ENCODE peak calls at places on chromosomes 11 and 22, in five cellular contexts. Y is effector memory CD4-positive, alpha-beta T cell; I is vagina; Z is lower leg skin; O is esophagus muscularis mucosa. X is an unnamed sample.

GRCh38 chr11:67644042-67644441 is 4.5 kb upstream of the TBX10 start:
- DNase-seq in Y (no peak), I (no peak), Z (peak), O (no peak), X (no peak)

GRCh38 chr22:21866821-21867527 is 471 bp downstream of the MAPK1 start:
- DNase-seq in Y (no peak), I (no peak), Z (peak), O (no peak), X (no peak)

GRCh38 chr11:16418698-16419097 is 62.4 kb upstream of the SOX6 start:
- DNase-seq in Y (no peak), I (no peak), Z (no peak), O (no peak), X (no peak)

GRCh38 chr11:87604350-87604749 is 566.6 kb downstream of the TMEM135 start:
- DNase-seq in Y (no peak), I (no peak), Z (no peak), O (no peak), X (no peak)

GRCh38 chr22:44845191-44845590 is 92.8 kb downstream of the ARHGAP8 start:
- DNase-seq in Y (no peak), I (no peak), Z (no peak), O (no peak), X (no peak)

GRCh38 chr11:30889116-30889765 is 303.1 kb upstream of the MPPED2 start:
- DNase-seq in Y (no peak), I (no peak), Z (no peak), O (no peak), X (no peak)

GRCh38 chr11:74702383-74703007 is 28.7 kb downstream of the CHRDL2 start:
- DNase-seq in Y (peak), I (no peak), Z (no peak), O (no peak), X (no peak)

GRCh38 chr11:130580372-130580771 is 131.9 kb downstream of the ADAMTS15 start:
- DNase-seq in Y (no peak), I (no peak), Z (no peak), O (peak), X (no peak)

GRCh38 chr11:112776834-112777793 is 184.1 kb upstream of the NCAM1 start:
- DNase-seq in Y (no peak), I (no peak), Z (no peak), O (no peak), X (no peak)

GRCh38 chr11:84817998-84818397 is 809.1 kb downstream of the DLG2 start:
- DNase-seq in Y (no peak), I (no peak), Z (no peak), O (no peak), X (no peak)

GRCh38 chr11:114080769-114081168 is 21.3 kb downstream of the ZBTB16 start:
- DNase-seq in Y (no peak), I (no peak), Z (peak), O (no peak), X (no peak)

GRCh38 chr11:44754876-44755552 is 28.3 kb downstream of the TSPAN18 start:
- DNase-seq in Y (no peak), I (no peak), Z (peak), O (no peak), X (no peak)

GRCh38 chr11:81007046-81007445 is 1566.2 kb upstream of the TENM4 start:
- DNase-seq in Y (no peak), I (no peak), Z (no peak), O (no peak), X (no peak)

GRCh38 chr11:132126973-132127900 is 756.8 kb downstream of the NTM start:
- DNase-seq in Y (no peak), I (no peak), Z (no peak), O (no peak), X (no peak)

GRCh38 chr11:123137496-123138270 is 57.4 kb downstream of the CLMP start:
- DNase-seq in Y (no peak), I (no peak), Z (peak), O (no peak), X (no peak)

GRCh38 chr22:17143826-17144225 is 15.3 kb downstream of the HDHD5 start:
- DNase-seq in Y (no peak), I (no peak), Z (peak), O (no peak), X (no peak)

GRCh38 chr11:1258401-1259075 is 35.7 kb downstream of the MUC5B start:
- DNase-seq in Y (no peak), I (no peak), Z (no peak), O (no peak), X (no peak)

GRCh38 chr22:46777609-46777970 is 15.1 kb downstream of the TBC1D22A start:
- DNase-seq in Y (no peak), I (no peak), Z (no peak), O (no peak), X (no peak)
- H3K4me3 ChIP-seq in Y (no peak), I (no peak), Z (no peak), O (no peak), X (no peak)

GRCh38 chr22:42958937-42959336 is 56.0 kb downstream of the PACSIN2 start:
- DNase-seq in Y (no peak), I (no peak), Z (no peak), O (no peak), X (no peak)
- H3K4me3 ChIP-seq in Y (no peak), I (no peak), Z (no peak), O (peak), X (peak)

GRCh38 chr11:35144103-35144741 is 5.3 kb downstream of the CD44 start:
- DNase-seq in Y (peak), I (no peak), Z (no peak), O (no peak), X (no peak)

GRCh38 chr11:35146074-35146521 is 7.1 kb downstream of the CD44 start:
- DNase-seq in Y (peak), I (no peak), Z (no peak), O (no peak), X (no peak)

GRCh38 chr11:35146711-35147110 is 7.7 kb downstream of the CD44 start:
- DNase-seq in Y (no peak), I (no peak), Z (no peak), O (no peak), X (no peak)

GRCh38 chr11:35144811-35145210 is 5.8 kb downstream of the CD44 start:
- DNase-seq in Y (no peak), I (no peak), Z (no peak), O (no peak), X (no peak)

DNA sequence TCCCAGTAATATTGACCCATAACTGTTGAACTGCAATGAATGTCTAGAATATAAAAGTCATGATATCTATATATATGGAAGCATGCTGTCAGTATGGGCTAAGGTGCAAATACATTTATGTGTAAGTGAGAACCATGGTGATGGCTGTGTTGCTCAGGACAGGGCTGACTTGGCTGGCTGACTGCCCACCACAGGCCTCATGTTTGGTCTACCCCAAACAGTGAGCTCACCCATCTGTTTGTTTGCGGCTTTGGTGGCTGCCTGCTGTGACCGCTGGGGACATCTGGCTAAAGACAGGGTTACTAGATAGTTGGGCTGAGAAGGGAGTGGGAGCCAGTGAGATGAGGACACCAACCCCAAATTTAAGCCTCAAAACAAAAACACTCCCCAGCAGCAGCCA is 6.3 kb downstream of the CD44 start:
- DNase-seq in Y (no peak), I (no peak), Z (no peak), O (no peak), X (no peak)
- H3K4me3 ChIP-seq in Y (peak), I (peak), Z (no peak), O (no peak), X (no peak)

GRCh38 chr22:35217541-35217940 is 39.8 kb upstream of the HMGXB4 start:
- DNase-seq in Y (no peak), I (no peak), Z (no peak), O (no peak), X (no peak)

GRCh38 chr22:35215993-35216392 is 41.3 kb upstream of the HMGXB4 start:
- DNase-seq in Y (no peak), I (no peak), Z (no peak), O (no peak), X (no peak)

GRCh38 chr22:35218079-35218478 is 39.2 kb upstream of the HMGXB4 start:
- DNase-seq in Y (no peak), I (no peak), Z (no peak), O (no peak), X (no peak)

GRCh38 chr22:35220221-35220620 is 37.1 kb upstream of the HMGXB4 start:
- DNase-seq in Y (no peak), I (no peak), Z (no peak), O (no peak), X (no peak)

DNA sequence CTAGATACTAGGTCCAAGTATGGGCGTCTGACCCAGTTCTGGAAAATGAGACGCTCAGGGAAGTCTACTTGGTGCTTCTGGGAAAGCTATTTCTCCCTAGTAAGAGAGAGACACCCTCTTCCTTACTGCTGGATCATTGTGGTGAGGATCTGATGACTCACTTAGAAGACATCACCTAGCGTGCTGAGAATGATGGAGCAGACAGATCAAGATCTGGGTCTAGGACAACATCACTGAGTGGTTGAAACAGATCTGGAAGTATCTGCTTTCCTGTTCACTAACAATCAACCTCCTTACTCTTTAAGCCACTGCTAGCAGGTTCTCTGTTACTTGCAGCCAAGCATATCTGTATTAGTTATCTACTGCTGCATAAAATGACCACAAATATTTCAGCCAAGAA is 38.3 kb upstream of the HMGXB4 start:
- DNase-seq in Y (no peak), I (no peak), Z (no peak), O (no peak), X (no peak)
- H3K4me3 ChIP-seq in Y (no peak), I (no peak), Z (no peak), O (no peak), X (no peak)

GRCh38 chr11:57584341-57584740 is 13.1 kb upstream of the SERPING1 start:
- DNase-seq in Y (no peak), I (no peak), Z (no peak), O (no peak), X (no peak)
- H3K4me3 ChIP-seq in Y (no peak), I (no peak), Z (no peak), O (no peak), X (no peak)

GRCh38 chr22:24807284-24807950 is 1.4 kb downstream of the SGSM1 start:
- DNase-seq in Y (no peak), I (no peak), Z (no peak), O (no peak), X (no peak)
- H3K4me3 ChIP-seq in Y (no peak), I (no peak), Z (no peak), O (no peak), X (no peak)